ENCODE peak calls at places on chromosomes 12 and 14, in ten cellular contexts. One of them, this sample, is unnamed.

GRCh38 chr12:75130811-75131210 is 78.8 kb downstream of the KCNC2 start:
- DNase-seq in endothelial cell of umbilical vein: no peak
- DNase-seq in GM23248: no peak
- DNase-seq in hepatocyte: no peak
- DNase-seq in neural progenitor cell: no peak
- DNase-seq in PC-9: no peak
- DNase-seq in astrocyte: no peak
- DNase-seq in fibroblast of lung: no peak
- DNase-seq in GM23338: no peak
- DNase-seq in HCT116: no peak
- DNase-seq in this sample: no peak

GRCh38 chr14:25038044-25038668 is 11.8 kb downstream of the STXBP6 start:
- DNase-seq in endothelial cell of umbilical vein: no peak
- DNase-seq in GM23248: no peak
- DNase-seq in hepatocyte: no peak
- DNase-seq in neural progenitor cell: no peak
- DNase-seq in PC-9: no peak
- DNase-seq in astrocyte: no peak
- DNase-seq in fibroblast of lung: no peak
- DNase-seq in GM23338: no peak
- DNase-seq in HCT116: no peak
- DNase-seq in this sample: no peak

GRCh38 chr14:72545411-72546311 is 348.2 kb downstream of the DPF3 start:
- DNase-seq in endothelial cell of umbilical vein: no peak
- DNase-seq in GM23248: peak; percentile 30
- DNase-seq in hepatocyte: no peak
- DNase-seq in neural progenitor cell: no peak
- DNase-seq in PC-9: no peak
- DNase-seq in astrocyte: no peak
- DNase-seq in fibroblast of lung: peak; percentile 15
- DNase-seq in GM23338: no peak
- DNase-seq in HCT116: no peak
- DNase-seq in this sample: no peak

GRCh38 chr12:123237646-123238329 is 4.6 kb downstream of the MTRFR start:
- DNase-seq in endothelial cell of umbilical vein: peak; percentile 69
- DNase-seq in GM23248: peak; percentile 87
- DNase-seq in hepatocyte: peak; percentile 81
- DNase-seq in neural progenitor cell: peak; percentile 53
- DNase-seq in PC-9: peak; percentile 48
- DNase-seq in astrocyte: peak; percentile 22
- DNase-seq in fibroblast of lung: peak; percentile 50
- DNase-seq in GM23338: peak; percentile 79
- DNase-seq in HCT116: peak; percentile 54
- DNase-seq in this sample: no peak

GRCh38 chr12:86660488-86661171 is 404.4 kb upstream of the MGAT4C start:
- DNase-seq in endothelial cell of umbilical vein: peak; percentile 85
- DNase-seq in GM23248: peak; percentile 3
- DNase-seq in hepatocyte: no peak
- DNase-seq in neural progenitor cell: no peak
- DNase-seq in PC-9: peak; percentile 70
- DNase-seq in astrocyte: peak; percentile 63
- DNase-seq in fibroblast of lung: peak; percentile 67
- DNase-seq in GM23338: no peak
- DNase-seq in HCT116: peak; percentile 64
- DNase-seq in this sample: no peak

GRCh38 chr14:59359451-59360124 is 105.6 kb downstream of the GPR135 start:
- DNase-seq in endothelial cell of umbilical vein: no peak
- DNase-seq in GM23248: peak; percentile 16
- DNase-seq in hepatocyte: no peak
- DNase-seq in neural progenitor cell: no peak
- DNase-seq in PC-9: no peak
- DNase-seq in astrocyte: peak; percentile 37
- DNase-seq in fibroblast of lung: peak; percentile 41
- DNase-seq in GM23338: no peak
- DNase-seq in HCT116: no peak
- DNase-seq in this sample: peak; percentile 52

GRCh38 chr14:51922624-51923023 is 62.2 kb downstream of the GNG2 start:
- DNase-seq in endothelial cell of umbilical vein: no peak
- DNase-seq in GM23248: no peak
- DNase-seq in hepatocyte: peak; percentile 31
- DNase-seq in neural progenitor cell: peak; percentile 69
- DNase-seq in PC-9: no peak
- DNase-seq in astrocyte: peak; percentile 36
- DNase-seq in fibroblast of lung: peak; percentile 58
- DNase-seq in GM23338: no peak
- DNase-seq in HCT116: no peak
- DNase-seq in this sample: no peak

GRCh38 chr14:51738754-51739153 is 87.0 kb downstream of the FRMD6 start:
- DNase-seq in endothelial cell of umbilical vein: no peak
- DNase-seq in GM23248: no peak
- DNase-seq in hepatocyte: no peak
- DNase-seq in neural progenitor cell: peak; percentile 42
- DNase-seq in PC-9: no peak
- DNase-seq in astrocyte: no peak
- DNase-seq in fibroblast of lung: no peak
- DNase-seq in GM23338: peak; percentile 76
- DNase-seq in HCT116: peak; percentile 3
- DNase-seq in this sample: no peak

DNA sequence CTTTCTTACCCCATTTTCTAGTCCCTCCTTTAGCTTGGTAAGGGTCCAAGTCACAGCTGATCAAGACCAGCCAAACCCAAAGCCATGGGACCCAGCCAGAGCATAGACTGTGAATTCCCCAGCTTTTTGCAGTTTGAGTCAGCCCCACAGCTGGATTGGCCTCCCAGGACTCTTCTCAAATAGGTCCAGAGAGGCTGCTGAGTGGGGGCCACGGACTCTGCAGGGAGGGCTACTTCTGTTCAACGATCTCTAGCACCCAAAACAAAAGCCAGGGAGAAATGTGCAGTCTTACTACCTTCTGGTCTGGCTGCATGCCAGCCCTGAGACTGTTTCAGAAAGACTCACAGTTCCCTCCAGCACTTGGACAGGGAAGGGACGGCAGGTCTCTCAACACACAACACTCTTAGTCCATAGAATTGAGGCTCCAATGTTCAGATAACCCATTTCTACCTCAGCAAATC is 1.6 kb downstream of the VDR start:
- DNase-seq in endothelial cell of umbilical vein: no peak
- DNase-seq in GM23248: peak; percentile 87
- DNase-seq in hepatocyte: peak; percentile 44
- DNase-seq in neural progenitor cell: no peak
- DNase-seq in PC-9: no peak
- DNase-seq in astrocyte: peak; percentile 87
- DNase-seq in fibroblast of lung: peak; percentile 89
- DNase-seq in GM23338: no peak
- DNase-seq in HCT116: no peak
- DNase-seq in this sample: no peak
- H3K4me3 ChIP-seq in endothelial cell of umbilical vein: no peak overlapping the region
- H3K4me3 ChIP-seq in GM23248: peak overlapping the region; percentile 92
- H3K4me3 ChIP-seq in hepatocyte: no peak overlapping the region
- H3K4me3 ChIP-seq in neural progenitor cell: no peak overlapping the region
- H3K4me3 ChIP-seq in PC-9: peak overlapping the region; percentile 81
- H3K4me3 ChIP-seq in astrocyte: peak overlapping the region; percentile 81
- H3K4me3 ChIP-seq in fibroblast of lung: peak overlapping the region; percentile 92
- H3K4me3 ChIP-seq in GM23338: no peak overlapping the region
- H3K4me3 ChIP-seq in HCT116: peak overlapping the region; percentile 60
- H3K4me3 ChIP-seq in this sample: no peak overlapping the region

GRCh38 chr14:60722163-60722835 is 1.9 kb downstream of the SIX4 start:
- DNase-seq in endothelial cell of umbilical vein: peak; percentile 54
- DNase-seq in GM23248: peak; percentile 80
- DNase-seq in hepatocyte: peak; percentile 61
- DNase-seq in neural progenitor cell: peak; percentile 86
- DNase-seq in PC-9: peak; percentile 69
- DNase-seq in astrocyte: peak; percentile 68
- DNase-seq in fibroblast of lung: peak; percentile 77
- DNase-seq in GM23338: peak; percentile 88
- DNase-seq in HCT116: no peak
- DNase-seq in this sample: no peak
- TF ChIP-seq EZH2 in endothelial cell of umbilical vein: no peak
- TF ChIP-seq EZH2 in GM23248: no peak
- TF ChIP-seq EZH2 in hepatocyte: no peak
- TF ChIP-seq EZH2 in neural progenitor cell: peak; percentile 9
- TF ChIP-seq EZH2 in PC-9: no peak
- TF ChIP-seq EZH2 in astrocyte: no peak
- TF ChIP-seq EZH2 in fibroblast of lung: no peak
- TF ChIP-seq EZH2 in GM23338: no peak
- TF ChIP-seq EZH2 in HCT116: no peak
- TF ChIP-seq EZH2 in this sample: no peak

GRCh38 chr12:104315326-104316224 is 12.0 kb downstream of the EID3 start:
- DNase-seq in endothelial cell of umbilical vein: no peak
- DNase-seq in GM23248: no peak
- DNase-seq in hepatocyte: no peak
- DNase-seq in neural progenitor cell: no peak
- DNase-seq in PC-9: no peak
- DNase-seq in astrocyte: no peak
- DNase-seq in fibroblast of lung: no peak
- DNase-seq in GM23338: no peak
- DNase-seq in HCT116: no peak
- DNase-seq in this sample: no peak

GRCh38 chr12:104319028-104319427 is 15.5 kb downstream of the EID3 start:
- DNase-seq in endothelial cell of umbilical vein: no peak
- DNase-seq in GM23248: no peak
- DNase-seq in hepatocyte: no peak
- DNase-seq in neural progenitor cell: no peak
- DNase-seq in PC-9: no peak
- DNase-seq in astrocyte: no peak
- DNase-seq in fibroblast of lung: no peak
- DNase-seq in GM23338: no peak
- DNase-seq in HCT116: no peak
- DNase-seq in this sample: no peak

GRCh38 chr12:104319918-104320626 is 16.5 kb downstream of the EID3 start:
- DNase-seq in endothelial cell of umbilical vein: no peak
- DNase-seq in GM23248: no peak
- DNase-seq in hepatocyte: no peak
- DNase-seq in neural progenitor cell: no peak
- DNase-seq in PC-9: no peak
- DNase-seq in astrocyte: no peak
- DNase-seq in fibroblast of lung: no peak
- DNase-seq in GM23338: no peak
- DNase-seq in HCT116: no peak
- DNase-seq in this sample: no peak

GRCh38 chr12:104316936-104317335 is 13.4 kb downstream of the EID3 start:
- DNase-seq in endothelial cell of umbilical vein: no peak
- DNase-seq in GM23248: no peak
- DNase-seq in hepatocyte: no peak
- DNase-seq in neural progenitor cell: no peak
- DNase-seq in PC-9: no peak
- DNase-seq in astrocyte: no peak
- DNase-seq in fibroblast of lung: no peak
- DNase-seq in GM23338: no peak
- DNase-seq in HCT116: no peak
- DNase-seq in this sample: no peak

GRCh38 chr12:104317538-104318210 is 14.1 kb downstream of the EID3 start:
- DNase-seq in endothelial cell of umbilical vein: no peak
- DNase-seq in GM23248: no peak
- DNase-seq in hepatocyte: no peak
- DNase-seq in neural progenitor cell: no peak
- DNase-seq in PC-9: no peak
- DNase-seq in astrocyte: no peak
- DNase-seq in fibroblast of lung: no peak
- DNase-seq in GM23338: no peak
- DNase-seq in HCT116: no peak
- DNase-seq in this sample: no peak
- H3K36me3 ChIP-seq in endothelial cell of umbilical vein: peaks cover 70% of the 10 kb centered on the region
- H3K36me3 ChIP-seq in GM23248: peaks cover 95% of the 10 kb centered on the region
- H3K36me3 ChIP-seq in hepatocyte: peaks cover 4% of the 10 kb centered on the region
- H3K36me3 ChIP-seq in neural progenitor cell: peaks cover 71% of the 10 kb centered on the region
- H3K36me3 ChIP-seq in PC-9: peaks cover 88% of the 10 kb centered on the region
- H3K36me3 ChIP-seq in astrocyte: peaks cover 80% of the 10 kb centered on the region
- H3K36me3 ChIP-seq in fibroblast of lung: peaks cover 21% of the 10 kb centered on the region
- H3K36me3 ChIP-seq in GM23338: peaks cover 71% of the 10 kb centered on the region
- H3K36me3 ChIP-seq in HCT116: peaks cover 90% of the 10 kb centered on the region
- H3K36me3 ChIP-seq in this sample: peaks cover 96% of the 10 kb centered on the region

GRCh38 chr12:108129017-108129812 is at the start of gene WSCD2:
- DNase-seq in endothelial cell of umbilical vein: no peak
- DNase-seq in GM23248: peak; percentile 47
- DNase-seq in hepatocyte: peak; percentile 82
- DNase-seq in neural progenitor cell: peak; percentile 96
- DNase-seq in PC-9: no peak
- DNase-seq in astrocyte: no peak
- DNase-seq in fibroblast of lung: peak; percentile 13
- DNase-seq in GM23338: peak; percentile 92
- DNase-seq in HCT116: peak; percentile 32
- DNase-seq in this sample: no peak

GRCh38 chr12:108127654-108128053 is 1.4 kb upstream of the WSCD2 start:
- DNase-seq in endothelial cell of umbilical vein: no peak
- DNase-seq in GM23248: no peak
- DNase-seq in hepatocyte: no peak
- DNase-seq in neural progenitor cell: no peak
- DNase-seq in PC-9: no peak
- DNase-seq in astrocyte: no peak
- DNase-seq in fibroblast of lung: no peak
- DNase-seq in GM23338: no peak
- DNase-seq in HCT116: no peak
- DNase-seq in this sample: no peak

GRCh38 chr12:108126212-108126611 is 2.9 kb upstream of the WSCD2 start:
- DNase-seq in endothelial cell of umbilical vein: no peak
- DNase-seq in GM23248: no peak
- DNase-seq in hepatocyte: no peak
- DNase-seq in neural progenitor cell: no peak
- DNase-seq in PC-9: no peak
- DNase-seq in astrocyte: no peak
- DNase-seq in fibroblast of lung: no peak
- DNase-seq in GM23338: no peak
- DNase-seq in HCT116: no peak
- DNase-seq in this sample: no peak

GRCh38 chr12:108126990-108127468 is 2.1 kb upstream of the WSCD2 start:
- DNase-seq in endothelial cell of umbilical vein: no peak
- DNase-seq in GM23248: no peak
- DNase-seq in hepatocyte: no peak
- DNase-seq in neural progenitor cell: no peak
- DNase-seq in PC-9: no peak
- DNase-seq in astrocyte: no peak
- DNase-seq in fibroblast of lung: no peak
- DNase-seq in GM23338: no peak
- DNase-seq in HCT116: no peak
- DNase-seq in this sample: no peak

DNA sequence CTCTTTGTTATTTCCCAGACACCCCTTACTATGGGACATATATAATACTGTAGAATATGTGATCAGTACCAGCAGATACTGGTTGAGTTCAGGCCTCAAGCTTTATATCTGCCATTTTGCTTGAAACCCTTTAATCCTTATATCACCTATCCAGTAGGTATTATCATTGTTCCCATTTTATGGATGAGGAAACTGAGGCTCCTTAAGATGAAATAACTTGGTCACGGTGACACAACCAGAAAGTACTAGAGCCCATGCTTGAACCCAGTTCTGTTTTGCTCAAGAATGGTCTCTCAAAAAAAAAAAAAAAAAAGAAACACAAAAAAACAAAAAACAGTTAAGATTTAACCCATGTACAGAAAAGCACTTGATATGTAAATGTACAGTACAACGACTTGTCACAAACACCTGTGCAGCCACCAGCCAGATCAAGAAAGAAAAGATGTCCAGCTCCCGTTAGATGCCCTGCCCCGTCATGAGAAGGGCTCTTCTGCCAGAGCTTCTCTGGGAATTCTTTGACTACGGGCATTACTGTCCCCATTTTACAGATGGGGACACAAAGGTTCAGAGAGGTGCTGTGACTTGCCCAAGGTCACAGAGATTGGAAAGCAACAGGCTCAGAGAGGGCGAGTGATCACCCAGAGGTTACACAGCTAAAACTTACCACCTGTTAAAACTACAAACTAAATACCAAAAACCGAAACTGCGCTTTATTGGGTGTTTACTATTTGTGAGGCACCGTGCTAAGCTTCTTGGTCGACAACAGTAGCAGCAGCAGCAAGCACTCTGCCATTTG is 669 bp upstream of the WSCD2 start:
- DNase-seq in endothelial cell of umbilical vein: no peak
- DNase-seq in GM23248: no peak
- DNase-seq in hepatocyte: no peak
- DNase-seq in neural progenitor cell: no peak
- DNase-seq in PC-9: no peak
- DNase-seq in astrocyte: no peak
- DNase-seq in fibroblast of lung: no peak
- DNase-seq in GM23338: no peak
- DNase-seq in HCT116: no peak
- DNase-seq in this sample: no peak
- H3K4me3 ChIP-seq in endothelial cell of umbilical vein: no peak overlapping the region
- H3K4me3 ChIP-seq in GM23248: peak overlapping the region; percentile 65
- H3K4me3 ChIP-seq in hepatocyte: no peak overlapping the region
- H3K4me3 ChIP-seq in neural progenitor cell: peak overlapping the region; percentile 96
- H3K4me3 ChIP-seq in PC-9: no peak overlapping the region
- H3K4me3 ChIP-seq in astrocyte: no peak overlapping the region
- H3K4me3 ChIP-seq in fibroblast of lung: no peak overlapping the region
- H3K4me3 ChIP-seq in GM23338: peak overlapping the region; percentile 86
- H3K4me3 ChIP-seq in HCT116: peak overlapping the region; percentile 44
- H3K4me3 ChIP-seq in this sample: no peak overlapping the region